ENCODE peak calls at places on chromosomes 5 and 9, in four cellular contexts. S, Z, L and M are unnamed samples.

GRCh38 chr5:160507181-160507811 is 85.6 kb downstream of the PTTG1 start:
- DNase-seq in S (no peak), Z (no peak), L (no peak), M (no peak)

GRCh38 chr9:113233146-113233545 is 11.8 kb downstream of the SLC31A1 start:
- DNase-seq in S (no peak), Z (no peak), L (no peak), M (no peak)

GRCh38 chr5:78291687-78292086 is 2.8 kb downstream of the AP3B1 start:
- DNase-seq in S (no peak), Z (no peak), L (no peak), M (no peak)

GRCh38 chr9:129932303-129933151 is 97.3 kb downstream of the USP20 start:
- DNase-seq in S (peak; percentile 23), Z (no peak), L (no peak), M (no peak)

GRCh38 chr9:98479967-98480847 is 224.8 kb upstream of the TBC1D2 start:
- DNase-seq in S (no peak), Z (no peak), L (no peak), M (no peak)

GRCh38 chr9:124869986-124870560 is 8.1 kb downstream of the ARPC5L start:
- DNase-seq in S (no peak), Z (peak; percentile 92), L (peak; percentile 56), M (no peak)

GRCh38 chr5:172731286-172732073 is 39.5 kb downstream of the DUSP1 start:
- DNase-seq in S (peak; percentile 52), Z (no peak), L (no peak), M (no peak)

GRCh38 chr5:39148983-39149534 is 70.3 kb downstream of the FYB1 start:
- DNase-seq in S (no peak), Z (peak; percentile 36), L (no peak), M (no peak)

GRCh38 chr9:77014597-77015263 is 4.7 kb upstream of the FOXB2 start:
- DNase-seq in S (peak; percentile 27), Z (no peak), L (no peak), M (no peak)

GRCh38 chr5:32163785-32164184 is 10.3 kb downstream of the GOLPH3 start:
- DNase-seq in S (no peak), Z (no peak), L (no peak), M (no peak)

GRCh38 chr5:110377411-110378392 is 348.8 kb downstream of the TMEM232 start:
- DNase-seq in S (no peak), Z (no peak), L (no peak), M (no peak)

GRCh38 chr5:96133337-96134094 is 171.9 kb upstream of the ELL2 start:
- DNase-seq in S (no peak), Z (no peak), L (no peak), M (no peak)

GRCh38 chr9:77063645-77064285 is 44.3 kb downstream of the FOXB2 start:
- DNase-seq in S (no peak), Z (no peak), L (no peak), M (no peak)

GRCh38 chr5:36877667-36878420 is 1.3 kb downstream of the NIPBL start:
- DNase-seq in S (no peak), Z (peak; percentile 42), L (no peak), M (no peak)

GRCh38 chr9:133042676-133043075 is 11.9 kb downstream of the GTF3C5 start:
- DNase-seq in S (no peak), Z (no peak), L (no peak), M (no peak)

GRCh38 chr5:154502180-154502579 is 24.2 kb upstream of the HAND1 start:
- DNase-seq in S (no peak), Z (no peak), L (no peak), M (no peak)

GRCh38 chr9:77486968-77487367 is 161.2 kb downstream of the GNA14 start:
- DNase-seq in S (no peak), Z (no peak), L (no peak), M (no peak)

GRCh38 chr5:37757980-37758582 is 81.8 kb downstream of the GDNF start:
- DNase-seq in S (no peak), Z (no peak), L (no peak), M (no peak)

GRCh38 chr5:92380069-92380770 is 997.1 kb upstream of the ARRDC3 start:
- DNase-seq in S (no peak), Z (no peak), L (no peak), M (no peak)

GRCh38 chr5:153551537-153552079 is 61.1 kb downstream of the GRIA1 start:
- DNase-seq in S (peak; percentile 57), Z (no peak), L (no peak), M (no peak)

GRCh38 chr5:62466228-62466627 is 53.7 kb downstream of the IPO11 start:
- DNase-seq in S (no peak), Z (no peak), L (no peak), M (no peak)

GRCh38 chr9:132903574-132904495 is 25.1 kb downstream of the SPACA9 start:
- DNase-seq in S (no peak), Z (no peak), L (no peak), M (no peak)